ENCODE peak calls at places on chromosome 21, in nine cellular contexts. P, U, K, Z, F, M, W, X and H are unnamed samples.

GRCh38 chr21:22200378-22201092 is 1202.3 kb downstream of the NCAM2 start:
- DNase-seq in P (no peak), U (no peak), K (no peak), Z (no peak), F (no peak), M (no peak), W (no peak), X (no peak), H (no peak)

GRCh38 chr21:46227811-46228344 is 696 bp downstream of the LSS start:
- DNase-seq in P (no peak), U (no peak), K (no peak), Z (no peak), F (peak), M (no peak), W (peak), X (no peak), H (no peak)

GRCh38 chr21:17451364-17451869 is 61.4 kb upstream of the CXADR start:
- DNase-seq in P (no peak), U (peak), K (no peak), Z (peak), F (no peak), M (no peak), W (no peak), X (no peak), H (no peak)

GRCh38 chr21:32726742-32727477 is 903 bp downstream of the SYNJ1 start:
- DNase-seq in P (peak), U (peak), K (no peak), Z (peak), F (peak), M (no peak), W (peak), X (peak), H (no peak)

GRCh38 chr21:45292399-45293213 is 4.9 kb upstream of the POFUT2 start:
- DNase-seq in P (peak), U (peak), K (peak), Z (peak), F (peak), M (peak), W (peak), X (peak), H (peak)

GRCh38 chr21:37367758-37368535 is 1.4 kb downstream of the DYRK1A start:
- DNase-seq in P (peak), U (peak), K (no peak), Z (peak), F (peak), M (peak), W (peak), X (no peak), H (no peak)

GRCh38 chr21:42544544-42544943 is 30.9 kb downstream of the SLC37A1 start:
- DNase-seq in P (no peak), U (no peak), K (no peak), Z (no peak), F (no peak), M (no peak), W (no peak), X (no peak), H (no peak)

GRCh38 chr21:30138483-30138882 is 28.1 kb downstream of the CLDN17 start:
- DNase-seq in P (no peak), U (no peak), K (no peak), Z (no peak), F (no peak), M (no peak), W (no peak), X (no peak), H (no peak)

GRCh38 chr21:26513212-26513611 is 59.9 kb downstream of the CYYR1 start:
- DNase-seq in P (no peak), U (peak), K (no peak), Z (no peak), F (no peak), M (no peak), W (no peak), X (no peak), H (no peak)

GRCh38 chr21:16842716-16843115 is 670.1 kb upstream of the CXADR start:
- DNase-seq in P (no peak), U (peak), K (peak), Z (no peak), F (peak), M (no peak), W (no peak), X (no peak), H (no peak)

GRCh38 chr21:42199488-42200463 is 19.2 kb upstream of the ABCG1 start:
- DNase-seq in P (no peak), U (peak), K (no peak), Z (no peak), F (peak), M (no peak), W (peak), X (peak), H (no peak)

GRCh38 chr21:46555678-46556077 is 49.2 kb downstream of the S100B start:
- DNase-seq in P (no peak), U (no peak), K (no peak), Z (no peak), F (no peak), M (no peak), W (no peak), X (no peak), H (no peak)

GRCh38 chr21:42039911-42040351 is 29.8 kb upstream of the ZBTB21 start:
- DNase-seq in P (no peak), U (peak), K (no peak), Z (peak), F (no peak), M (no peak), W (no peak), X (no peak), H (no peak)

GRCh38 chr21:43268086-43268803 is 99.4 kb downstream of the CRYAA start:
- DNase-seq in P (no peak), U (no peak), K (no peak), Z (no peak), F (no peak), M (no peak), W (no peak), X (no peak), H (no peak)